ENCODE peak calls at places on chromosome 18, in four cellular contexts. B is GM10248, F is substantia nigra, T is ovary. D is an unnamed sample.

GRCh38 chr18:7576685-7577084 is 9.6 kb downstream of the PTPRM start:
- DNase-seq in B (no peak), T (no peak), F (no peak), D (no peak)

GRCh38 chr18:57427429-57428181 is 7.6 kb upstream of the ONECUT2 start:
- DNase-seq in F (no peak), T (no peak), B (peak; percentile 18), D (no peak)

GRCh38 chr18:9017170-9017899 is 85.2 kb upstream of the NDUFV2 start:
- DNase-seq in F (peak; percentile 29), B (peak; percentile 83), T (peak; percentile 69), D (peak; percentile 66)

GRCh38 chr18:74387362-74387761 is 69.7 kb downstream of the DIPK1C start:
- DNase-seq in B (no peak), F (no peak), T (no peak), D (no peak)

GRCh38 chr18:56431551-56431950 is 206.8 kb downstream of the TXNL1 start:
- DNase-seq in B (no peak), T (no peak), F (no peak), D (no peak)

GRCh38 chr18:41703744-41704530 is 251.1 kb upstream of the PIK3C3 start:
- DNase-seq in T (no peak), F (no peak), B (no peak), D (no peak)

GRCh38 chr18:47149457-47150028 is 757 bp downstream of the HDHD2 start:
- DNase-seq in T (no peak), B (no peak), F (no peak), D (no peak)

GRCh38 chr18:33820517-33821368 is 242.7 kb downstream of the ASXL3 start:
- DNase-seq in F (no peak), T (peak; percentile 16), B (no peak), D (no peak)

GRCh38 chr18:30889582-30890301 is 152.8 kb downstream of the DSC3 start:
- DNase-seq in F (peak; percentile 35), B (no peak), T (no peak), D (peak; percentile 38)